ENCODE peak calls at places on chromosome 7, in eight cellular contexts. I is ovary, P is A549, A is heart left ventricle, L is spleen, V is IMR-90, D is prostate gland, M is sigmoid colon. C is an unnamed sample.

GRCh38 chr7:150968698-150969482 is 9.2 kb downstream of the KCNH2 start:
- DNase-seq in I (no peak), P (no peak), A (peak; percentile 60), L (no peak), V (no peak), D (no peak), M (no peak), C (no peak)

GRCh38 chr7:36440880-36441279 is 51.2 kb downstream of the ANLN start:
- DNase-seq in I (no peak), P (peak; percentile 41), A (no peak), L (no peak), V (peak; percentile 46), D (no peak), M (no peak), C (no peak)

GRCh38 chr7:103446046-103446520 is at the start of gene SLC26A5:
- DNase-seq in I (no peak), P (no peak), A (no peak), L (peak; percentile 71), V (no peak), D (peak; percentile 44), M (no peak), C (no peak)

GRCh38 chr7:73560035-73560835 is 2.7 kb upstream of the BCL7B start:
- DNase-seq in I (peak; percentile 38), P (peak; percentile 62), A (no peak), L (no peak), V (peak; percentile 91), D (no peak), M (no peak), C (peak; percentile 84)

GRCh38 chr7:146635200-146636032 is 518.8 kb downstream of the CNTNAP2 start:
- DNase-seq in I (no peak), P (no peak), A (no peak), L (no peak), V (no peak), D (no peak), M (no peak), C (no peak)

GRCh38 chr7:151378011-151378410 is 31.8 kb downstream of the WDR86 start:
- DNase-seq in I (no peak), P (no peak), A (no peak), L (peak; percentile 52), V (no peak), D (no peak), M (no peak), C (no peak)

GRCh38 chr7:129609666-129610065 is 1.9 kb upstream of the NRF1 start:
- DNase-seq in I (no peak), P (no peak), A (no peak), L (no peak), V (no peak), D (no peak), M (no peak), C (no peak)

GRCh38 chr7:90594791-90595317 is 1.3 kb upstream of the CDK14 start:
- DNase-seq in I (peak; percentile 36), P (no peak), A (peak; percentile 65), L (no peak), V (peak; percentile 91), D (no peak), M (peak; percentile 77), C (peak; percentile 69)

GRCh38 chr7:127755965-127756364 is 104.0 kb downstream of the SND1 start:
- DNase-seq in I (no peak), P (no peak), A (no peak), L (no peak), V (no peak), D (no peak), M (no peak), C (no peak)

GRCh38 chr7:116439856-116440549 is 59.5 kb upstream of the CAV2 start:
- DNase-seq in I (no peak), P (no peak), A (no peak), L (no peak), V (no peak), D (no peak), M (no peak), C (no peak)

GRCh38 chr7:29797112-29797944 is 9.0 kb upstream of the WIPF3 start:
- DNase-seq in I (no peak), P (no peak), A (no peak), L (no peak), V (no peak), D (no peak), M (no peak), C (no peak)

GRCh38 chr7:130398751-130399150 is 18.5 kb downstream of the CPA1 start:
- DNase-seq in I (no peak), P (no peak), A (no peak), L (no peak), V (no peak), D (no peak), M (no peak), C (no peak)

GRCh38 chr7:27901028-27901760 is 161.2 kb downstream of the TAX1BP1 start:
- DNase-seq in I (no peak), P (no peak), A (no peak), L (no peak), V (peak; percentile 68), D (no peak), M (no peak), C (peak; percentile 54)

GRCh38 chr7:130632111-130632510 is 36.4 kb downstream of the COPG2 start:
- DNase-seq in I (no peak), P (no peak), A (no peak), L (no peak), V (peak; percentile 72), D (no peak), M (no peak), C (peak; percentile 17)

GRCh38 chr7:29839302-29839701 is 33.0 kb downstream of the WIPF3 start:
- DNase-seq in I (peak; percentile 70), P (peak; percentile 16), A (no peak), L (no peak), V (peak; percentile 66), D (no peak), M (peak; percentile 87), C (peak; percentile 69)

GRCh38 chr7:142338633-142339501 is 81.0 kb upstream of the PRSS58 start:
- DNase-seq in I (no peak), P (no peak), A (no peak), L (no peak), V (peak; percentile 14), D (no peak), M (no peak), C (peak; percentile 43)

GRCh38 chr7:31816810-31817209 is 129.8 kb downstream of the PPP1R17 start:
- DNase-seq in I (no peak), P (no peak), A (no peak), L (no peak), V (peak; percentile 49), D (no peak), M (no peak), C (no peak)

GRCh38 chr7:26638140-26638539 is 226.2 kb downstream of the SKAP2 start:
- DNase-seq in I (no peak), P (no peak), A (no peak), L (no peak), V (no peak), D (no peak), M (no peak), C (no peak)
- TF ChIP-seq POLR2A in I (no peak), P (no peak), A (no peak), L (no peak), V (no peak), D (no peak), M (no peak), C (no peak)

DNA sequence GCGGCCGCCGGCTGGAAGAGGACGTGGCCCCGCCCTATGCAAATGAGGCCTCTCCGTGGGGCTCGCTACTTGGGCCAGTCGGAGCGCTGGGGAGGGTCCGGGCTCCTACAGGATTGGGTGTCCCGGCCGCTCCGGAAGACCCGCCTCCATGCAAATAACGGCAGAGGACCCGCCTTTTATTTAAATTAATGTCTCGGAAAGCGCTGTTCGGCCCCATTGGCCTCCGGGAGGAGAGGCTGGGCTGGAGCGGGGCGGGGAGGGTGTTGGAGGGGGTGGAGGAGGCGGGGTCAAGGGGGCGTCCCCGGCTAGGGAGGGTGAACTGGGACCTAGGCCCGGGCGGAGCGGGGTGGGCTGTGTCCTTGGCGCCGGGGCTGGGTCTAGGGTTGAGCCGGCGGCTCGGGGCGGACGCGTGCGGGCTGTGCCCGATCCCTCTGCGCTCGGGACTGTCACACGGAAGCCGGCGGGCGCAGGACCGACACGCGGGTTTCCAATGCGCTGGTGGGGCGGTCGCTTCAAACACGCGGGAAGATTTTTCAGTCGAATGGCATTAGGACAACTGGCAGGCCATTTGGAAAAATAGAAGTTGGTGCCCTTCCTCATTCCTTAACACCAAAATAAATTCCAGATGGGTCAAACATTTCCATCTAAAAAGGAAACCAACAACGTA is 344 bp upstream of the POLM start:
- DNase-seq in I (peak; percentile 98), P (peak; percentile 97), A (peak; percentile 99), L (peak; percentile 100), V (peak; percentile 98), D (peak; percentile 99), M (peak; percentile 100), C (peak; percentile 97)
- TF ChIP-seq POLR2A in I (peak; percentile 78), P (peak; percentile 82), A (peak; percentile 82), L (no peak), V (no peak), D (peak; percentile 15), M (no peak), C (peak; percentile 89)

GRCh38 chr7:5695037-5695708 is 86.3 kb downstream of the RNF216 start:
- DNase-seq in I (peak; percentile 36), P (no peak), A (peak; percentile 76), L (peak; percentile 88), V (peak; percentile 89), D (no peak), M (peak; percentile 90), C (no peak)
- TF ChIP-seq POLR2A in I (no peak), P (no peak), A (peak; percentile 91), L (no peak), V (peak; percentile 85), D (peak; percentile 27), M (peak; percentile 88), C (no peak)

GRCh38 chr7:2402687-2403013 is 761 bp upstream of the CHST12 start:
- DNase-seq in I (no peak), P (no peak), A (no peak), L (no peak), V (no peak), D (no peak), M (no peak), C (no peak)

GRCh38 chr7:2403718-2404648 is 572 bp downstream of the CHST12 start:
- DNase-seq in I (peak; percentile 34), P (peak; percentile 76), A (no peak), L (no peak), V (peak; percentile 21), D (no peak), M (peak; percentile 79), C (peak; percentile 83)

GRCh38 chr7:2404714-2405119 is 1.3 kb downstream of the CHST12 start:
- DNase-seq in I (no peak), P (no peak), A (no peak), L (no peak), V (no peak), D (no peak), M (no peak), C (no peak)

GRCh38 chr7:2405201-2405600 is 1.8 kb downstream of the CHST12 start:
- DNase-seq in I (no peak), P (no peak), A (no peak), L (no peak), V (no peak), D (no peak), M (no peak), C (no peak)

DNA sequence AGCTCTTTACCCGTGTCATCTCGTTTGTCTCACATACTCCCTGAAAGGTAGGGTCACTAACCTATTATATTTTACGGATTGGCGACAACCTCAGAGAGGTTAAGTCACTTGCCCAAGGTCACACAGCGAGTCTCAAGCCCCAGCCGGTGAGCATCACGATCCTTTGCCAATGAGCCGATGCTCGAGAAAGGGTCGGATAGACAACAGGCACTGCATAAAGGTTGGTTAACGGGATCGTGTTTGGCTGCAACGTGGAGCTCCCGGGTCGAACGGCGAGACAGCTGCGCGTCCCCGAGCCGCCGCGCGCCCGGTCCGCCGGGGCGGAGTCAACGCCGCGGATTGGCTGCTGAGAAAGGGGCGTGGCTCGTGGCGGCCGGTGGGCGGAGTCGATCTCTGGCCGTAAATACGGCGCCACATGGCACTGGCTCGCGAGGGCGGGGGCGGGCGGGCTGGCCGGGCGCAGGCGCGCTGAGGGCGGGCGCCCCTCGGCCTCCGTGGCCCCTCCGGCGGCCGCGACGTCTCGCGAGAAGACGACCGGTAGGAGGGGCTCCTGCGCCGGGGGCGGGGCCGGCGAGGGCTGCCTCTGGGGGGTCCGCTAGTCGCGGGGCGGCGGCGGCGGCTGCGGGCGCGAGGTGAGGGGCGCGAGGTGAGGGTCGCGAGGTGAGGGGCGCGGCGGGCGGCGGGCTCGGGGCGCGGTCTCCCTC is at the start of gene CHST12:
- DNase-seq in I (peak; percentile 94), P (peak; percentile 95), A (peak; percentile 97), L (peak; percentile 97), V (peak; percentile 90), D (peak; percentile 94), M (peak; percentile 97), C (peak; percentile 100)
- TF ChIP-seq POLR2A in I (no peak), P (peak; percentile 70), A (peak; percentile 67), L (no peak), V (peak; percentile 32), D (peak; percentile 34), M (no peak), C (peak; percentile 91)